ENCODE peak calls at places on chromosome 4, in five cellular contexts. B is globus pallidus, G is NCI-H2029 treated with DMSO at 0.1 percent for 48 hours, U is NCI-H524, O is D341Med. D is an unnamed sample.

GRCh38 chr4:1330761-1331590 is 16.0 kb upstream of the UVSSA start:
- DNase-seq in B (no peak), G (no peak), U (no peak), O (no peak), D (no peak)

GRCh38 chr4:44157611-44158277 is 290.9 kb downstream of the KCTD8 start:
- DNase-seq in B (no peak), G (peak; percentile 1), U (no peak), O (no peak), D (no peak)

GRCh38 chr4:78748361-78748760 is 27.8 kb upstream of the BMP2K start:
- DNase-seq in B (no peak), G (no peak), U (no peak), O (no peak), D (no peak)

GRCh38 chr4:155433636-155434360 is 57.0 kb upstream of the MAP9 start:
- DNase-seq in B (no peak), G (no peak), U (no peak), O (no peak), D (no peak)

GRCh38 chr4:100414016-100414790 is 103.6 kb downstream of the EMCN start:
- DNase-seq in B (no peak), G (no peak), U (no peak), O (no peak), D (no peak)

GRCh38 chr4:65437102-65437501 is 233.2 kb downstream of the EPHA5 start:
- DNase-seq in B (no peak), G (no peak), U (no peak), O (no peak), D (no peak)

GRCh38 chr4:77893451-77893850 is 30.8 kb downstream of the MRPL1 start:
- DNase-seq in B (no peak), G (no peak), U (no peak), O (no peak), D (no peak)

GRCh38 chr4:52704133-52704532 is 45.0 kb upstream of the USP46 start:
- DNase-seq in B (no peak), G (no peak), U (no peak), O (no peak), D (peak; percentile 53)

GRCh38 chr4:77586953-77587383 is 18.7 kb upstream of the CXCL13 start:
- DNase-seq in B (no peak), G (no peak), U (peak; percentile 7), O (no peak), D (peak; percentile 5)

GRCh38 chr4:181140037-181140603 is 1103.1 kb upstream of the TENM3 start:
- DNase-seq in B (no peak), G (no peak), U (no peak), O (no peak), D (no peak)

GRCh38 chr4:83083925-83084475 is 30.5 kb downstream of the PLAC8 start:
- DNase-seq in B (no peak), G (no peak), U (no peak), O (no peak), D (no peak)

GRCh38 chr4:40648141-40648540 is 18.5 kb upstream of the RBM47 start:
- DNase-seq in B (no peak), G (no peak), U (peak; percentile 41), O (no peak), D (no peak)

GRCh38 chr4:23022032-23022431 is 329.3 kb downstream of the GBA3 start:
- DNase-seq in B (no peak), G (no peak), U (no peak), O (no peak), D (no peak)

GRCh38 chr4:53532521-53532920 is 58.8 kb downstream of the LNX1 start:
- DNase-seq in B (no peak), G (no peak), U (no peak), O (no peak), D (no peak)

GRCh38 chr4:171534391-171534790 is 278.8 kb upstream of the GALNTL6 start:
- DNase-seq in B (no peak), G (no peak), U (no peak), O (no peak), D (no peak)

GRCh38 chr4:75490155-75490554 is 24.0 kb downstream of the RCHY1 start:
- DNase-seq in B (peak; percentile 20), G (no peak), U (peak; percentile 0), O (no peak), D (no peak)

GRCh38 chr4:72591547-72591946 is 22.5 kb upstream of the ADAMTS3 start:
- DNase-seq in B (no peak), G (no peak), U (no peak), O (no peak), D (no peak)

GRCh38 chr4:1852904-1853623 is 2.9 kb downstream of the LETM1 start:
- DNase-seq in B (no peak), G (no peak), U (no peak), O (no peak), D (no peak)

GRCh38 chr4:7196283-7196651 is 3.9 kb downstream of the SORCS2 start:
- DNase-seq in B (no peak), G (no peak), U (peak; percentile 60), O (no peak), D (no peak)

GRCh38 chr4:20251796-20252655 is at the start of gene SLIT2:
- DNase-seq in B (peak; percentile 65), G (peak; percentile 52), U (peak; percentile 77), O (peak; percentile 96), D (peak; percentile 54)

GRCh38 chr4:22500831-22501714 is 14.8 kb downstream of the ADGRA3 start:
- DNase-seq in B (no peak), G (no peak), U (peak; percentile 58), O (no peak), D (no peak)

GRCh38 chr4:104500452-104500851 is 5.8 kb upstream of the CXXC4 start:
- DNase-seq in B (no peak), G (no peak), U (no peak), O (no peak), D (no peak)

GRCh38 chr4:82017680-82018079 is 356.1 kb downstream of the HNRNPD start:
- DNase-seq in B (no peak), G (no peak), U (no peak), O (no peak), D (no peak)

GRCh38 chr4:112055100-112055499 is 90.2 kb upstream of the FAM241A start:
- DNase-seq in B (no peak), G (no peak), U (no peak), O (no peak), D (no peak)

GRCh38 chr4:80202190-80202711 is 4.9 kb downstream of the PRDM8 start:
- DNase-seq in B (peak; percentile 55), G (peak; percentile 21), U (no peak), O (peak; percentile 84), D (no peak)

GRCh38 chr4:2792711-2793577 is at the start of gene SH3BP2:
- DNase-seq in B (peak; percentile 49), G (no peak), U (peak; percentile 36), O (peak; percentile 87), D (no peak)

GRCh38 chr4:82733636-82734035 is 65.0 kb downstream of the SCD5 start:
- DNase-seq in B (no peak), G (no peak), U (no peak), O (no peak), D (no peak)

GRCh38 chr4:2322801-2323200 is 60.9 kb upstream of the MXD4 start:
- DNase-seq in B (no peak), G (no peak), U (no peak), O (no peak), D (peak; percentile 67)

GRCh38 chr4:2288051-2288541 is 26.2 kb upstream of the MXD4 start:
- DNase-seq in B (no peak), G (no peak), U (no peak), O (no peak), D (no peak)

GRCh38 chr4:8771666-8772065 is 100.0 kb downstream of the HMX1 start:
- DNase-seq in B (no peak), G (no peak), U (no peak), O (no peak), D (no peak)

GRCh38 chr4:1993169-1993516 is 15.6 kb downstream of the NELFA start:
- DNase-seq in B (no peak), G (no peak), U (no peak), O (no peak), D (no peak)

GRCh38 chr4:185774815-185775684 is 36.9 kb downstream of the SORBS2 start:
- DNase-seq in B (no peak), G (no peak), U (no peak), O (no peak), D (no peak)

GRCh38 chr4:53193111-53193510 is 172.8 kb downstream of the SCFD2 start:
- DNase-seq in B (no peak), G (no peak), U (no peak), O (no peak), D (no peak)

GRCh38 chr4:13888112-13888511 is 260.6 kb upstream of the BOD1L1 start:
- DNase-seq in B (no peak), G (no peak), U (no peak), O (no peak), D (no peak)

GRCh38 chr4:163544407-163545038 is 50.0 kb downstream of the TMA16 start:
- DNase-seq in B (peak; percentile 58), G (no peak), U (peak; percentile 50), O (peak; percentile 85), D (peak; percentile 18)

GRCh38 chr4:86092684-86093083 is 267.2 kb downstream of the MAPK10 start:
- DNase-seq in B (no peak), G (no peak), U (no peak), O (no peak), D (no peak)

GRCh38 chr4:137124278-137124932 is 407.9 kb downstream of the PCDH18 start:
- DNase-seq in B (peak; percentile 51), G (peak; percentile 94), U (peak; percentile 59), O (peak; percentile 48), D (peak; percentile 86)